ENCODE peak calls at places on chromosomes 2 and 18, in four cellular contexts. Q is endothelial cell of umbilical vein, G is upper lobe of right lung, U is heart left ventricle. A is an unnamed sample. For H3K4me1, the result is how much of the 10 kb centered on the place peaks cover.

GRCh38 chr2:107740300-107740699 is 86.4 kb upstream of the RGPD4 start:
- DNase-seq in Q (no peak), G (no peak), U (no peak), A (no peak)

GRCh38 chr2:88874063-88874657 is 182.7 kb downstream of the RPIA start:
- DNase-seq in Q (peak), G (no peak), U (no peak), A (peak)

GRCh38 chr2:206958236-206958635 is 18.9 kb downstream of the CPO start:
- DNase-seq in Q (no peak), G (no peak), U (no peak), A (no peak)

GRCh38 chr18:21900594-21901352 is 160.2 kb downstream of the MIB1 start:
- DNase-seq in Q (no peak), G (no peak), U (no peak), A (no peak)

GRCh38 chr2:141601511-141602152 is 529.2 kb downstream of the LRP1B start:
- DNase-seq in Q (no peak), G (no peak), U (no peak), A (no peak)

GRCh38 chr2:238389985-238390682 is 36.6 kb upstream of the ASB1 start:
- DNase-seq in Q (peak), G (peak), U (peak), A (no peak)

GRCh38 chr2:154709215-154709614 is 10.7 kb downstream of the KCNJ3 start:
- DNase-seq in Q (no peak), G (no peak), U (no peak), A (no peak)

GRCh38 chr2:166384774-166385173 is 9.0 kb upstream of the SCN9A start:
- DNase-seq in Q (peak), G (no peak), U (no peak), A (peak)

GRCh38 chr2:224042191-224042696 is 3.2 kb upstream of the SERPINE2 start:
- DNase-seq in Q (no peak), G (no peak), U (no peak), A (no peak)

GRCh38 chr18:10234912-10235439 is 219.5 kb upstream of the APCDD1 start:
- DNase-seq in Q (no peak), G (no peak), U (no peak), A (peak)

GRCh38 chr18:32349728-32350395 is 120.8 kb downstream of the GAREM1 start:
- DNase-seq in Q (peak), G (no peak), U (peak), A (peak)

GRCh38 chr2:113806217-113806913 is 49.9 kb upstream of the SLC35F5 start:
- DNase-seq in Q (no peak), G (no peak), U (no peak), A (no peak)

GRCh38 chr2:25822190-25823117 is 55.8 kb downstream of the ASXL2 start:
- DNase-seq in Q (peak), G (peak), U (peak), A (peak)

GRCh38 chr2:102591646-102592045 is 27.7 kb upstream of the SLC9A2 start:
- DNase-seq in Q (no peak), G (no peak), U (no peak), A (no peak)

GRCh38 chr18:78293940-78294401 is 685.6 kb upstream of the SALL3 start:
- DNase-seq in Q (no peak), G (no peak), U (peak), A (no peak)

GRCh38 chr2:74024216-74024615 is 39.5 kb downstream of the TET3 start:
- DNase-seq in Q (no peak), G (no peak), U (no peak), A (no peak)
- H3K4me1 ChIP-seq in Q (under half), G (under half), U (under half), A (under half)

GRCh38 chr2:46074501-46074900 is 222.7 kb upstream of the EPAS1 start:
- DNase-seq in Q (peak), G (no peak), U (no peak), A (no peak)
- H3K4me3 ChIP-seq in Q (peak), G (peak), U (no peak), A (no peak)

GRCh38 chr18:2967357-2967756 is 45.6 kb downstream of the LPIN2 start:
- DNase-seq in Q (no peak), G (no peak), U (no peak), A (no peak)

GRCh38 chr18:2969695-2970094 is 43.2 kb downstream of the LPIN2 start:
- DNase-seq in Q (no peak), G (no peak), U (no peak), A (no peak)

GRCh38 chr18:2970344-2970743 is 42.6 kb downstream of the LPIN2 start:
- DNase-seq in Q (no peak), G (no peak), U (no peak), A (no peak)

GRCh38 chr18:2967820-2968219 is 45.1 kb downstream of the LPIN2 start:
- DNase-seq in Q (no peak), G (no peak), U (no peak), A (no peak)

GRCh38 chr18:2968559-2968958 is 44.4 kb downstream of the LPIN2 start:
- DNase-seq in Q (no peak), G (no peak), U (no peak), A (no peak)
- H3K4me1 ChIP-seq in Q (under half), G (half or more), U (under half), A (under half)

GRCh38 chr2:204585930-204586329 is 40.7 kb downstream of the PARD3B start:
- DNase-seq in Q (no peak), G (no peak), U (no peak), A (no peak)
- H3K4me3 ChIP-seq in Q (no peak), G (no peak), U (no peak), A (no peak)

GRCh38 chr2:120940319-120940696 is 204.6 kb downstream of the GLI2 start:
- DNase-seq in Q (no peak), G (no peak), U (no peak), A (no peak)
- H3K4me1 ChIP-seq in Q (under half), G (under half), U (under half), A (half or more)

GRCh38 chr2:98870516-98871158 is 65.4 kb downstream of the CRACDL start:
- DNase-seq in Q (no peak), G (no peak), U (no peak), A (no peak)

GRCh38 chr2:98867539-98868309 is 68.3 kb downstream of the CRACDL start:
- DNase-seq in Q (peak), G (no peak), U (no peak), A (peak)

GRCh38 chr2:98869868-98870267 is 66.2 kb downstream of the CRACDL start:
- DNase-seq in Q (no peak), G (peak), U (peak), A (no peak)

GRCh38 chr2:98868548-98869271 is 67.3 kb downstream of the CRACDL start:
- DNase-seq in Q (no peak), G (no peak), U (no peak), A (no peak)

GRCh38 chr2:98869272-98869641 is 66.8 kb downstream of the CRACDL start:
- DNase-seq in Q (no peak), G (peak), U (no peak), A (no peak)
- H3K4me3 ChIP-seq in Q (no peak), G (peak), U (no peak), A (no peak)

GRCh38 chr18:48544661-48545415 is 6.0 kb downstream of the CTIF start:
- DNase-seq in Q (no peak), G (no peak), U (no peak), A (no peak)
- H3K4me1 ChIP-seq in Q (under half), G (under half), U (under half), A (half or more)

GRCh38 chr2:64115808-64116598 is 28.2 kb downstream of the PELI1 start:
- DNase-seq in Q (peak), G (no peak), U (no peak), A (no peak)
- H3K4me3 ChIP-seq in Q (no peak), G (no peak), U (no peak), A (no peak)

DNA sequence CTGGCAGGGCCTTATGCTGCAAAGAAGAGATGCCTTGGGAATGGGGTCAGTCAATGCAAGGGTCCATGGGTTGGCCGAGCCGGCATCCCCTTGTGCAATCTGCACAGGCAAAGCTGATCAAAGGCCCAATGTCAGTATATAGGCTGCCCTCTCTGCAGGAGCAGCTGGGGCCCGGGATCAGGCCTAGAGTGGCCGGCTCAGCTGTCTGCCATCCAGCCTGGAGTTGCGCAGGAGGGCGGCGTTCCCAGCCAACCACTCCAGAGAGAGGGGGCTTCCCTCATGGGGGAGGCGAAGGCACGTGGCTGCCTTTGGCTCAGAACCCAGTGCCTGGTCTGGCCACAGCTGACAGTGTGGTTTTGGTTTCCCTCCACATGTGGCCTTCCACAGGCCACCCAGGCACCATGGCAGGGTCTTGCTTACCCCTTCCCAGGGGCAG is 3.9 kb downstream of the INPP5D start:
- DNase-seq in Q (no peak), G (peak), U (no peak), A (no peak)
- H3K4me1 ChIP-seq in Q (under half), G (half or more), U (under half), A (under half)

GRCh38 chr2:218961229-218961628 is 1.8 kb downstream of the CDK5R2 start:
- DNase-seq in Q (no peak), G (no peak), U (no peak), A (no peak)
- H3K4me3 ChIP-seq in Q (no peak), G (no peak), U (no peak), A (no peak)

A was measured in GM23248.